ENCODE peak calls at places on chromosome 1, in four cellular contexts. H, O, T and K are unnamed samples.

GRCh38 chr1:242057745-242058115 is 58.8 kb upstream of the MAP1LC3C start:
- DNase-seq in H (no peak), O (no peak), T (no peak), K (no peak)

GRCh38 chr1:51575406-51576084 is 41.3 kb upstream of the OSBPL9 start:
- DNase-seq in H (no peak), O (no peak), T (no peak), K (no peak)

GRCh38 chr1:168726311-168726710 is 2.7 kb downstream of the DPT start:
- DNase-seq in H (peak), O (no peak), T (no peak), K (no peak)

GRCh38 chr1:113128116-113128515 is 55.1 kb downstream of the LRIG2 start:
- DNase-seq in H (no peak), O (no peak), T (no peak), K (no peak)

GRCh38 chr1:219990782-219991510 is 55.4 kb downstream of the EPRS1 start:
- DNase-seq in H (no peak), O (peak), T (no peak), K (no peak)

GRCh38 chr1:36583980-36584805 is 101.5 kb upstream of the CSF3R start:
- DNase-seq in H (no peak), O (no peak), T (no peak), K (no peak)

GRCh38 chr1:246565751-246566127 is 322 bp downstream of the TFB2M start:
- DNase-seq in H (no peak), O (peak), T (no peak), K (no peak)

GRCh38 chr1:229130028-229130668 is 140.8 kb upstream of the RAB4A start:
- DNase-seq in H (peak), O (no peak), T (no peak), K (no peak)

GRCh38 chr1:228148196-228148861 is 1.4 kb upstream of the GJC2 start:
- DNase-seq in H (no peak), O (no peak), T (no peak), K (no peak)

GRCh38 chr1:226132731-226133503 is 53.6 kb downstream of the ACBD3 start:
- DNase-seq in H (peak), O (no peak), T (no peak), K (no peak)

GRCh38 chr1:234608026-234608719 is 1.8 kb downstream of the IRF2BP2 start:
- DNase-seq in H (peak), O (peak), T (peak), K (peak)

GRCh38 chr1:94983343-94983742 is 56.4 kb upstream of the CNN3 start:
- DNase-seq in H (peak), O (no peak), T (no peak), K (no peak)

GRCh38 chr1:156772728-156773497 is 5.6 kb downstream of the PRCC start:
- DNase-seq in H (peak), O (no peak), T (no peak), K (no peak)

GRCh38 chr1:65002156-65002507 is 35.8 kb upstream of the JAK1 start:
- DNase-seq in H (no peak), O (peak), T (no peak), K (no peak)

GRCh38 chr1:224720216-224720615 is 104.1 kb downstream of the CNIH3 start:
- DNase-seq in H (no peak), O (no peak), T (no peak), K (no peak)

GRCh38 chr1:67342002-67342890 is 34.6 kb downstream of the IL12RB2 start:
- DNase-seq in H (no peak), O (no peak), T (no peak), K (no peak)

GRCh38 chr1:246012271-246012854 is 494.7 kb downstream of the SMYD3 start:
- DNase-seq in H (no peak), O (peak), T (no peak), K (peak)

GRCh38 chr1:115725600-115725999 is 42.9 kb downstream of the CASQ2 start:
- DNase-seq in H (no peak), O (no peak), T (peak), K (no peak)

GRCh38 chr1:998905-999796 is 746 bp downstream of the HES4 start:
- DNase-seq in H (peak), O (no peak), T (peak), K (peak)

GRCh38 chr1:65527211-65527610 is 106.7 kb downstream of the LEPR start:
- DNase-seq in H (no peak), O (no peak), T (no peak), K (no peak)

GRCh38 chr1:27342391-27342777 is 562 bp downstream of the SYTL1 start:
- DNase-seq in H (no peak), O (no peak), T (no peak), K (no peak)

GRCh38 chr1:20107767-20108166 is 11.6 kb downstream of the PLA2G2D start:
- DNase-seq in H (no peak), O (no peak), T (no peak), K (no peak)

GRCh38 chr1:167294528-167294927 is 73.8 kb downstream of the POU2F1 start:
- DNase-seq in H (no peak), O (no peak), T (no peak), K (no peak)

GRCh38 chr1:1422465-1423244 is 1.6 kb upstream of the ANKRD65 start:
- DNase-seq in H (no peak), O (no peak), T (no peak), K (no peak)

GRCh38 chr1:182990413-182991144 is 32.6 kb upstream of the LAMC1 start:
- DNase-seq in H (no peak), O (no peak), T (no peak), K (no peak)

GRCh38 chr1:5448486-5448885 is 543.7 kb downstream of the NPHP4 start:
- DNase-seq in H (no peak), O (no peak), T (no peak), K (peak)

GRCh38 chr1:171566467-171566866 is 55.6 kb upstream of the MYOCOS start:
- DNase-seq in H (no peak), O (no peak), T (no peak), K (no peak)

GRCh38 chr1:1437904-1438376 is 2.5 kb downstream of the VWA1 start:
- DNase-seq in H (no peak), O (no peak), T (no peak), K (no peak)

GRCh38 chr1:65525297-65526048 is 105.0 kb downstream of the LEPR start:
- DNase-seq in H (peak), O (no peak), T (peak), K (no peak)

GRCh38 chr1:10979483-10979920 is 33.0 kb upstream of the TARDBP start:
- DNase-seq in H (peak), O (peak), T (no peak), K (no peak)

GRCh38 chr1:238129677-238130076 is 239.0 kb upstream of the ZP4 start:
- DNase-seq in H (no peak), O (no peak), T (no peak), K (no peak)

GRCh38 chr1:47471163-47471562 is 33.3 kb downstream of the FOXD2 start:
- DNase-seq in H (peak), O (no peak), T (no peak), K (no peak)

GRCh38 chr1:215606564-215607168 is 39.6 kb downstream of the KCTD3 start:
- DNase-seq in H (no peak), O (no peak), T (no peak), K (no peak)

GRCh38 chr1:245155186-245156040 is 628 bp downstream of the KIF26B start:
- DNase-seq in H (no peak), O (peak), T (peak), K (peak)

GRCh38 chr1:156625436-156626078 is 6.3 kb downstream of the HAPLN2 start:
- DNase-seq in H (peak), O (no peak), T (peak), K (peak)

GRCh38 chr1:66542811-66543767 is 9.1 kb downstream of the SGIP1 start:
- DNase-seq in H (no peak), O (peak), T (no peak), K (peak)

GRCh38 chr1:179824265-179824664 is 53.3 kb downstream of the TOR1AIP2 start:
- DNase-seq in H (peak), O (no peak), T (no peak), K (no peak)